ENCODE peak calls at places on chromosomes 3 and 15, in four cellular contexts. S is A549, A is HepG2, D is GM12878. L is an unnamed sample.

GRCh38 chr15:41691471-41691870 is 31.3 kb downstream of the MGA start:
- DNase-seq in S (no peak), A (no peak), D (no peak), L (no peak)

GRCh38 chr15:29455055-29455454 is 185.4 kb upstream of the NSMCE3 start:
- DNase-seq in A (no peak), S (no peak), D (no peak), L (no peak)

GRCh38 chr15:40441012-40441735 is 421 bp downstream of the BAHD1 start:
- DNase-seq in A (no peak), S (peak), D (no peak), L (no peak)

GRCh38 chr15:78638658-78639314 is 2.2 kb downstream of the CHRNB4 start:
- DNase-seq in D (no peak), A (peak), S (peak), L (peak)

GRCh38 chr3:52211268-52211891 is 13.4 kb downstream of the ALAS1 start:
- DNase-seq in D (no peak), S (no peak), A (no peak), L (no peak)

GRCh38 chr15:57500979-57501576 is 90.6 kb upstream of the MYZAP start:
- DNase-seq in D (no peak), S (no peak), A (no peak), L (no peak)

GRCh38 chr3:181782306-181782924 is 70.7 kb downstream of the SOX2 start:
- DNase-seq in D (no peak), S (peak), A (no peak), L (no peak)

GRCh38 chr3:66270726-66271125 is 49.9 kb downstream of the SLC25A26 start:
- DNase-seq in A (no peak), S (no peak), D (no peak), L (no peak)

GRCh38 chr15:50128266-50128665 is 9.2 kb upstream of the ATP8B4 start:
- DNase-seq in D (no peak), A (no peak), S (no peak), L (peak)

GRCh38 chr3:51969841-51970240 is 2.6 kb upstream of the PCBP4 start:
- DNase-seq in S (no peak), D (no peak), A (no peak), L (no peak)

GRCh38 chr3:53796161-53796560 is 50.1 kb downstream of the CHDH start:
- DNase-seq in D (no peak), S (no peak), A (no peak), L (peak)

GRCh38 chr15:63860161-63860954 is 26.6 kb upstream of the HERC1 start:
- DNase-seq in A (no peak), D (no peak), S (no peak), L (no peak)

GRCh38 chr3:195859061-195859845 is 47.5 kb upstream of the MUC4 start:
- DNase-seq in S (peak), A (peak), D (no peak), L (peak)

GRCh38 chr3:132079150-132079549 is 44.3 kb upstream of the CPNE4 start:
- DNase-seq in S (no peak), A (no peak), D (no peak), L (no peak)

GRCh38 chr15:98071786-98072185 is 111.3 kb downstream of the ARRDC4 start:
- DNase-seq in S (no peak), A (no peak), D (no peak), L (no peak)

GRCh38 chr15:67043939-67044771 is 21.2 kb upstream of the SMAD3 start:
- DNase-seq in S (no peak), D (no peak), A (peak), L (no peak)

GRCh38 chr3:29605845-29606244 is 325.0 kb downstream of the RBMS3 start:
- DNase-seq in A (no peak), D (no peak), S (no peak), L (no peak)

GRCh38 chr15:39495871-39496459 is 84.9 kb upstream of the THBS1 start:
- DNase-seq in A (no peak), S (no peak), D (no peak), L (no peak)

GRCh38 chr15:29822100-29822684 is at the start of gene TJP1:
- DNase-seq in D (no peak), A (peak), S (peak), L (peak)

GRCh38 chr3:42588625-42589024 is 2.0 kb upstream of the SS18L2 start:
- DNase-seq in D (no peak), S (no peak), A (no peak), L (no peak)

GRCh38 chr15:58396181-58396580 is 35.6 kb upstream of the LIPC start:
- DNase-seq in D (no peak), S (no peak), A (no peak), L (no peak)

GRCh38 chr3:115876860-115877646 is 253.7 kb downstream of the GAP43 start:
- DNase-seq in D (no peak), S (no peak), A (no peak), L (no peak)

GRCh38 chr3:133487920-133488540 is 85.5 kb upstream of the CDV3 start:
- DNase-seq in A (peak), D (no peak), S (peak), L (no peak)

GRCh38 chr15:48084759-48085420 is 35.9 kb upstream of the SLC24A5 start:
- DNase-seq in S (no peak), A (peak), D (no peak), L (peak)

GRCh38 chr3:119314821-119315220 is 20.6 kb downstream of the ARHGAP31 start:
- DNase-seq in D (no peak), S (no peak), A (no peak), L (peak)

GRCh38 chr15:85579957-85580694 is 199.7 kb downstream of the AKAP13 start:
- DNase-seq in D (no peak), A (no peak), S (peak), L (no peak)

GRCh38 chr3:159380891-159381290 is 579.0 kb downstream of the MFSD1 start:
- DNase-seq in A (no peak), D (no peak), S (no peak), L (no peak)

GRCh38 chr3:33007776-33008175 is 56.3 kb downstream of the CCR4 start:
- DNase-seq in S (no peak), A (no peak), D (no peak), L (no peak)

GRCh38 chr3:61686228-61686648 is 124.9 kb downstream of the PTPRG start:
- DNase-seq in S (no peak), A (no peak), D (no peak), L (no peak)

GRCh38 chr15:57732526-57733331 is 26.2 kb downstream of the POLR2M start:
- DNase-seq in S (peak), D (no peak), A (peak), L (peak)

GRCh38 chr3:160368804-160369203 is 30.2 kb downstream of the IFT80 start:
- DNase-seq in S (no peak), A (no peak), D (no peak), L (no peak)

GRCh38 chr15:74318376-74319137 is 48.9 kb downstream of the CYP11A1 start:
- DNase-seq in A (no peak), D (no peak), S (no peak), L (no peak)

GRCh38 chr15:45583731-45584639 is 3.2 kb upstream of the BLOC1S6 start:
- DNase-seq in S (no peak), A (no peak), D (no peak), L (no peak)

GRCh38 chr3:146468234-146468931 is 978 bp downstream of the PLSCR2 start:
- DNase-seq in S (no peak), A (no peak), D (no peak), L (no peak)

GRCh38 chr3:183555541-183556081 is at the start of gene KLHL6:
- DNase-seq in S (no peak), A (no peak), D (peak), L (no peak)

GRCh38 chr3:107525101-107525953 is 2.6 kb downstream of the BBX start:
- DNase-seq in D (no peak), S (no peak), A (no peak), L (peak)

GRCh38 chr15:37076543-37076942 is 23.8 kb downstream of the MEIS2 start:
- DNase-seq in D (no peak), A (no peak), S (no peak), L (no peak)

GRCh38 chr3:157201648-157202278 is 41.8 kb upstream of the CCNL1 start:
- DNase-seq in D (no peak), S (peak), A (peak), L (peak)

DNA sequence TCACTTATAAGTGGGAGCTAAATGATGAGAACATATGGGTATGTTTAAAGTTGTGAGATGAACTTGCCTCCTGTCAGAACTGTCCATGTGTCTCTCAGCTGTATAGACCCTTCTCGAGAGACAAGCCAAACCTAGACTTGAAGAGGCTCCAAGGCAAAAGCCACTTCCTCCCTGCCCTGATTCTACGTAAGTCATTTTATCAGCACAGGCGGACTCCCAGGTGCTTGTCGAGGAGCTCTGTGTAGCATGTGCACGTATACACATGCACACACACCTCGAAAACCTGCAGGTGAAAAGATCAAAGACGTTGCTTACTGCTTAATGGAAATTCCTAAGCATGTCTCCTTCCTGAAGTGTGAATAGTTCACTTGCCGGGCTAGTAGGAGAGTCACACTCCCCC is 5.6 kb upstream of the CLEC3B start:
- DNase-seq in A (no peak), D (no peak), S (no peak), L (no peak)
- TF ChIP-seq PBX3 in A (no peak), D (no peak), S (no peak), L (no peak)

GRCh38 chr3:8488436-8488835 is 13.2 kb upstream of the LMCD1 start:
- DNase-seq in S (peak), D (no peak), A (no peak), L (no peak)
- TF ChIP-seq EP300 in S (no peak), D (no peak), A (no peak), L (no peak)

DNA sequence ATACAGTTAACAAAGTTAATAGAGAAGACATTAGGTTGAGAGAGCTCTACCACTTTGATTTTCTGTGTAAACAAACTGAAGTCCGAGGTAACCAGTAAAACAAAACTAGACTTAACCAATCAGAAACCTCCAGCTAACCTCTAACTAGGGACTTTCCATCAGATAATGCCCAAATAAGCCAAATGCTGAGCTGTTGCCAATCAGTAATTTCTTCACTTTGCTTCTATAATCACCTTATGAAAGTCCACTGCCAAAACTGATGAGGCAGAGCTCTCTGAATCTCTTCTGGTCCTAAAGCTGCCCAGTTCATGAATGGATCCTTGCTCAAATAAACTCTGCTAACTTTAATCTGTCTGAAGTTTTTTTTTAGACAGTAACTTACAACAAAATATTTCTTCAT is 448.0 kb upstream of the NECTIN3 start:
- DNase-seq in S (no peak), A (no peak), D (no peak), L (no peak)
- TF ChIP-seq PBX3 in S (no peak), A (no peak), D (no peak), L (no peak)

GRCh38 chr15:69869881-69870465 is 227.7 kb downstream of the TLE3 start:
- DNase-seq in D (no peak), S (no peak), A (no peak), L (no peak)

GRCh38 chr15:69874321-69874720 is 223.4 kb downstream of the TLE3 start:
- DNase-seq in D (no peak), S (no peak), A (peak), L (no peak)

GRCh38 chr15:69873807-69874206 is 223.9 kb downstream of the TLE3 start:
- DNase-seq in S (no peak), A (no peak), D (no peak), L (no peak)

GRCh38 chr15:69863446-69863845 is 234.3 kb downstream of the TLE3 start:
- DNase-seq in D (no peak), S (no peak), A (no peak), L (no peak)

DNA sequence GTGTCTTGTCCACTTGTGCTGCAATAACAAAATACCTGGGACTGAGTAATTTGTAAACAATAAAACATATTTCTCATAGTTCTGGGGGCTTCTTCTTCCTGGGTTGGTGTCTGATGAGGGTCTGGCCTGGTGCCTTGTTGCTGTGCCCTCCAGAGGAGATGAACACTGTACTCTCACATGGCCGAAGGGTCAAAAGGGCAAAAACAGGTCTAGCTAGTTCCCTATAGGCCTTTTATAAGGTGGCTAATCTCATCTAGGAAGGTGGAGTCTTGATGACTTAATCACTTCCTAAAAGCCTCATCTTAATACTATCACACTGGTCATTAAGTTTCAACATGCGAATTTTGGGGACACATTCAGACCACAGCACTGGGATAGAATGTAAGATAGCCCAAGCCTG is 228.4 kb downstream of the TLE3 start:
- DNase-seq in S (no peak), A (no peak), D (no peak), L (no peak)
- TF ChIP-seq EP300 in S (no peak), A (no peak), D (no peak), L (no peak)

L was measured in SK-N-SH.